ENCODE peak calls at places on chromosomes 13 and 19, in five cellular contexts. X, G, M, E and A are unnamed samples.

GRCh38 chr19:19416280-19416679 is 10.8 kb downstream of the GATAD2A start:
- DNase-seq in E (no peak), G (no peak), M (no peak), X (no peak), A (no peak)

GRCh38 chr13:100131863-100132574 is 43.1 kb downstream of the PCCA start:
- DNase-seq in M (no peak), E (no peak), G (no peak), X (no peak), A (peak; percentile 98)

GRCh38 chr19:30273184-30273583 is 99.0 kb upstream of the ZNF536 start:
- DNase-seq in X (no peak), G (no peak), M (no peak), E (no peak), A (no peak)

GRCh38 chr13:40445557-40445990 is 220.9 kb downstream of the FOXO1 start:
- DNase-seq in X (no peak), E (peak; percentile 93), G (no peak), M (no peak), A (peak; percentile 88)

GRCh38 chr19:6186435-6186834 is 51.0 kb downstream of the ACSBG2 start:
- DNase-seq in E (no peak), G (no peak), X (no peak), M (no peak), A (no peak)

GRCh38 chr19:54207908-54208783 is 7.5 kb downstream of the RPS9 start:
- DNase-seq in E (peak; percentile 62), G (peak; percentile 95), X (peak; percentile 64), M (peak; percentile 83), A (no peak)

GRCh38 chr19:39969681-39970423 is 1.1 kb upstream of the PSMC4 start:
- DNase-seq in G (no peak), E (no peak), M (no peak), X (no peak), A (no peak)

GRCh38 chr19:2984196-2984490 is 6.8 kb downstream of the TLE6 start:
- DNase-seq in X (no peak), G (no peak), E (no peak), M (peak; percentile 97), A (no peak)

GRCh38 chr19:55676384-55676783 is 1.4 kb downstream of the EPN1 start:
- DNase-seq in G (no peak), M (no peak), X (no peak), E (no peak), A (no peak)

GRCh38 chr19:14553042-14553938 is 18.6 kb downstream of the NDUFB7 start:
- DNase-seq in G (no peak), M (no peak), E (no peak), X (no peak), A (no peak)

GRCh38 chr19:28485300-28485699 is 727.7 kb downstream of the UQCRFS1 start:
- DNase-seq in X (no peak), E (no peak), G (no peak), M (no peak), A (no peak)

GRCh38 chr19:28486934-28487333 is 726.0 kb downstream of the UQCRFS1 start:
- DNase-seq in X (no peak), G (no peak), M (no peak), E (no peak), A (no peak)

GRCh38 chr19:28483197-28483596 is 729.8 kb downstream of the UQCRFS1 start:
- DNase-seq in G (no peak), X (no peak), M (no peak), E (no peak), A (no peak)

GRCh38 chr19:28482221-28482620 is 730.7 kb downstream of the UQCRFS1 start:
- DNase-seq in G (no peak), M (peak; percentile 78), E (no peak), X (peak; percentile 57), A (no peak)

DNA sequence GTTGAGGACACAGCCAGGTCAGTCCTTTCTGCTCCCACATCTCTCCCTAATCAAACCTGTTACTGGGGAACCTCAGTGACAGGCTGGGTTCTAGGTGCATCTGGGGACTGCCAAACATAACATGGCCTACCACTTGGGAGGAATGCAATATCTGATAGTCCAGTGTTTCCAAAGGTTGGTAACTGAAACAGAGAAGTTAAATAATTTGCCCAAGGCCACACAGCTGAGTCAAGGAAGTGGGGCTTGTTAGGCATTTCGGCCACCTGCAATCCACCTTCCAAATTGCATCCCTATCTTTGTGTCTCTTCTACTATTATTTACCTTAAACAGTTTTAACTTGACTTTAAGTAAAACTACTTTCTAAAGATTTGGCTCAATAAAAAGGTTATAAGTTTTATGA is 731.3 kb downstream of the UQCRFS1 start:
- DNase-seq in E (no peak), G (no peak), M (no peak), X (no peak), A (no peak)
- H3K4me1 ChIP-seq in E (no peaks in the 10 kb centered on the region), G (no peaks in the 10 kb centered on the region), M (no peaks in the 10 kb centered on the region), X (peaks cover 2% of the 10 kb centered on the region), A (no peaks in the 10 kb centered on the region)

DNA sequence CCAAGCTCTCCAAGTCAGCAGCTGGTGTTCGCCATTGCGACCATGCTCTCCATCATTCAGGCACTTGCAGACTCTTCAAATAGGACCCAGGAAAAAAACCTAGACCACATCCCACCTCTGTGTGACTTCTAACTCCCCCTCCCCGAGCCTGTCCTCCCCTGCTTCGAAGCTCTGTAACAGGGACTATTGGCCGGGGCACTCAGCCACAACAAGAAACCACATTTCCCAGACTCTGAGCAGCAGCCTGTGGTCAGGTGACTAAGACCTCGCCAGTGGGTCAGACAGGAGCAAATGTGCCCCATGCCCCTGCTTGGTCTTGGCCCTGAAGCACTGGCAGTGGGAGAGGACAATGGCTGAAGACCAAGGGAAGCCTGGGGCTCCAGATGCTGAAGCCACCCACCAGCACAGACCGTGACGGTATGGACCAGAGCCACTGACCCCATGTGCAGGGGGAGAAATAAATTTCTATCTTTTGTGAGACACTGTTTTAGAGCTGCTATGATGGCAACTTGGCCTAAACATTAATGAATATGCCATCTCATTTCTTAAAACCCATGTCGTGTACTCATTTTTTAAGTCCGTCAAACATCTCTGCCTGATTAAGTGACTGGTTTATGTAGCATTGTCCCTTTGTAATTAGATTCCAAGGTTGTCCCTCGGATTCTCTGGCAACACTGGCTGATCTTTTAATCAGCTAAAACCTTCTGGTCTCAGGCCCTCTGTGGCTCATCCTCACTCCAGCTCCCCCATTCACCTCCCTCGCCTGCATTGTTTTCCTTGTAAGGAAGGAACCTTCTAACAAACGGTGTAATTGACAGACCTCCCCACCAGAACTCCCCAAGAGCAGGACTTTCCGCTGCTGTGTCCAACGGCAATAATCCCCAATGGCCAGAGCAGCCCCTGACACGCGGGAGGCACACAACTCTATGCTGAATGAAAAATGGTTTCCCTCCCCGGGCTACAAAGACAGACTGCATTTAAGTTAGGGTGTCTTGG is 98.5 kb downstream of the STK24 start:
- DNase-seq in G (no peak), X (no peak), E (peak; percentile 54), M (peak; percentile 70), A (peak; percentile 44)
- H3K27ac ChIP-seq in G (no peak overlapping the region), X (no peak overlapping the region), E (no peak overlapping the region), M (peak overlapping the region; percentile 68), A (no peak overlapping the region)

DNA sequence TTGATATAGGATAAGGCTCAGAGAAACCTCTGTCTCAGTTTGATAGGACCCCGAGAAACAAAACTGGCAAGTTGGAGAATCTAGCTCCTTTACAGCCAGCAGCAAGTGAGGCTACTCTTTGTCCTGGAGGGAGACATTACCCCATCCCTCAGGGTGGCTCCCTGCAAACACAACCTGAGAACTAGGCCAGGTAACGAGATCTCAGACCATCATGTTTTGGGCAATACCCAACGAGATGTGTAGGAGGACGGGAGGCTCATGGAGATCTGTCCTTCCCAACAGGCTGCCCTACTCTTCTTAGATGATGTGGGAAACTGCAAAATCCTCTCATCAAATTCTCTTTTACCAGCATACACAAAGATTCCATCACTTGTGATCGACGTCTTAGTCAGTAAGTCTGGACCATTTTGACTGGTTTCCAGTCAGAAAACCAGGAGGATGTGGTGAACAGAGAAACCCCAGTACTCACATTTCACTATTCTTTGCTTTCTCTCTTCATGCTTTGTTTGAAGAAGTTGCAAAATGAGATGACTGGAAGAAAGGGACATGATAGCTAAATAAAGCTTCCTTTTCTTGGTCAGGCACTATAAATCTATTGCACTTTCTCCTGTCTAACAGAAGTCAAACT is 6.0 kb upstream of the CTU1 start:
- DNase-seq in G (no peak), E (no peak), X (no peak), M (no peak), A (no peak)
- H3K4me1 ChIP-seq in G (no peaks in the 10 kb centered on the region), E (no peaks in the 10 kb centered on the region), X (no peaks in the 10 kb centered on the region), M (no peaks in the 10 kb centered on the region), A (no peaks in the 10 kb centered on the region)

DNA sequence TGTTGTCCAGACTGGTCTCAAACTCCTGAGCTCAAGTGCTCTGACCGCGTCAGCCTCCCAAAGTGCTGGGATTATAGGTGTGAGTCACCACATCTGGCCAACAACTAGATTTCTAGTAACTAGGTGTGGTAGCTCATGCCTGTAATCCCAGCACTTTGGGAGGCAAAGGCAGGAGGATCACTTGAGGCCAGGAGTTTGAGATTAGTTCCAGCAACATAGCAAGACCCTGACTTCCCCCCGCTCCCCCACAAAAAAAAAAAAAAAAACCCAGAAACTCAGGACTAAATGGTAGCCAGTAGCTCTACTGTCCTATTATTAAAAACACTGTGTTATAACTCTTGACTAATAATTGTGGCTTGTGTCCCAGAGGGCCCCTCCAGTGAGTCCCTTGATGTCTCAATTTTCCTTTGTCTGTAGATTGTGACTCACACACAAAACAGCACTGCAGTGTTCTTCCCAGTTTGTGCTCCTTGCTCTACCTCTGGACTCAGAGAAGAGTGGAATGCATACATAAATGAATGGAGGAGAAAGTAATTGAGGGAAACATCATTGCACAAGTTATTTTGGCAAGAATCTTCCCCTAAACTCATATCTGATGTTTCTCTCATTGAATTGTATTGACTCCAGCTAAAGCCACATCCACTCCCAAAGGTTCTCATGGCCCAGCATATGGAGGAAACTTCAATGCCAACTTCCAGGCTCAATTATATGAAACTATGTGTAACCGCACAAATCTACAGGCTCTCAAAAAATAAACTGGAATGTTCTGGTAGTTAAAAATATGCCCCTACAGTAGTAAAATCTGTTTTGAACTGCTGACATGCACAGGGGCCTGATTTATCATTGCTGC is 8.8 kb downstream of the TPT1 start:
- DNase-seq in G (no peak), X (no peak), E (no peak), M (no peak), A (peak; percentile 73)
- H3K27ac ChIP-seq in G (peak overlapping the region; percentile 59), X (no peak overlapping the region), E (no peak overlapping the region), M (peak overlapping the region; percentile 38), A (peak overlapping the region; percentile 58)

GRCh38 chr13:30027569-30028455 is 177.4 kb upstream of the UBL3 start:
- DNase-seq in X (no peak), E (no peak), G (no peak), M (no peak), A (no peak)

GRCh38 chr13:30026909-30027308 is 176.5 kb upstream of the UBL3 start:
- DNase-seq in X (no peak), E (no peak), M (no peak), G (no peak), A (no peak)

GRCh38 chr13:30025351-30025750 is 174.9 kb upstream of the UBL3 start:
- DNase-seq in E (no peak), M (no peak), X (no peak), G (no peak), A (no peak)

GRCh38 chr13:30022796-30023195 is 172.4 kb upstream of the UBL3 start:
- DNase-seq in M (no peak), E (no peak), G (no peak), X (no peak), A (no peak)

GRCh38 chr13:30026093-30026492 is 175.7 kb upstream of the UBL3 start:
- DNase-seq in M (no peak), G (no peak), X (no peak), E (no peak), A (no peak)
- H3K4me1 ChIP-seq in M (no peaks in the 10 kb centered on the region), G (no peaks in the 10 kb centered on the region), X (no peaks in the 10 kb centered on the region), E (no peaks in the 10 kb centered on the region), A (peaks cover under 1% of the 10 kb centered on the region)